ENCODE peak calls at places on chromosomes 3 and 15, in six cellular contexts. H, O, W, Q, K and V are unnamed samples.

GRCh38 chr3:134277271-134277670 is 26.6 kb upstream of the RYK start:
- DNase-seq in H (no peak), O (no peak), W (no peak), Q (no peak), K (no peak), V (no peak)

GRCh38 chr3:9007928-9008327 is 44.7 kb upstream of the RAD18 start:
- DNase-seq in H (no peak), O (no peak), W (no peak), Q (peak; percentile 47), K (no peak), V (no peak)

GRCh38 chr3:164208846-164209245 is 869.5 kb downstream of the SI start:
- DNase-seq in H (peak; percentile 13), O (no peak), W (no peak), Q (no peak), K (no peak), V (no peak)

GRCh38 chr3:164533275-164533674 is 545.0 kb downstream of the SI start:
- DNase-seq in H (no peak), O (no peak), W (no peak), Q (no peak), K (no peak), V (no peak)

GRCh38 chr3:39639344-39640236 is 169.8 kb upstream of the MYRIP start:
- DNase-seq in H (peak; percentile 24), O (peak; percentile 54), W (no peak), Q (peak; percentile 97), K (peak; percentile 96), V (no peak)

GRCh38 chr3:43291546-43291945 is 5.2 kb downstream of the SNRK start:
- DNase-seq in H (no peak), O (no peak), W (no peak), Q (no peak), K (no peak), V (no peak)

GRCh38 chr3:53161345-53161819 is 373 bp downstream of the PRKCD start:
- DNase-seq in H (no peak), O (no peak), W (no peak), Q (no peak), K (no peak), V (no peak)

GRCh38 chr3:124084398-124084881 is 92.5 kb upstream of the ROPN1 start:
- DNase-seq in H (no peak), O (no peak), W (no peak), Q (peak; percentile 59), K (no peak), V (no peak)

GRCh38 chr15:68729789-68730201 is 90.9 kb downstream of the ANP32A start:
- DNase-seq in H (no peak), O (no peak), W (no peak), Q (peak; percentile 17), K (no peak), V (no peak)

GRCh38 chr3:177693596-177693995 is 496.3 kb upstream of the TBL1XR1 start:
- DNase-seq in H (no peak), O (no peak), W (no peak), Q (no peak), K (no peak), V (no peak)

GRCh38 chr3:177336841-177337430 is 139.7 kb upstream of the TBL1XR1 start:
- DNase-seq in H (no peak), O (no peak), W (no peak), Q (peak; percentile 51), K (no peak), V (no peak)

GRCh38 chr3:60755094-60755493 is 496.2 kb downstream of the FHIT start:
- DNase-seq in H (peak; percentile 71), O (peak; percentile 32), W (no peak), Q (no peak), K (no peak), V (no peak)

GRCh38 chr15:88476635-88477038 is 9.1 kb downstream of the MRPS11 start:
- DNase-seq in H (peak; percentile 81), O (no peak), W (peak; percentile 19), Q (peak; percentile 68), K (no peak), V (no peak)

GRCh38 chr3:33602829-33603228 is 115.2 kb downstream of the CLASP2 start:
- DNase-seq in H (no peak), O (no peak), W (no peak), Q (no peak), K (no peak), V (no peak)

GRCh38 chr15:55669226-55669625 is 73.7 kb downstream of the PRTG start:
- DNase-seq in H (no peak), O (no peak), W (no peak), Q (no peak), K (no peak), V (no peak)

GRCh38 chr15:37765809-37766208 is 168.6 kb upstream of the TMCO5A start:
- DNase-seq in H (no peak), O (no peak), W (no peak), Q (peak; percentile 7), K (no peak), V (no peak)

GRCh38 chr15:69794643-69795461 is 302.9 kb downstream of the TLE3 start:
- DNase-seq in H (peak; percentile 72), O (peak; percentile 55), W (no peak), Q (peak; percentile 11), K (no peak), V (no peak)

GRCh38 chr15:77421370-77421700 is 647 bp downstream of the HMG20A start:
- DNase-seq in H (peak; percentile 18), O (no peak), W (no peak), Q (no peak), K (no peak), V (no peak)

GRCh38 chr15:68217341-68217740 is 12.2 kb downstream of the CLN6 start:
- DNase-seq in H (no peak), O (no peak), W (no peak), Q (no peak), K (no peak), V (no peak)

GRCh38 chr3:157073810-157074209 is 86.1 kb downstream of the CCNL1 start:
- DNase-seq in H (no peak), O (no peak), W (no peak), Q (peak; percentile 82), K (no peak), V (no peak)